ENCODE peak calls at places on chromosome 17, in eight cellular contexts. One of them, this sample, is unnamed.

GRCh38 chr17:55286681-55287589 is 22.2 kb downstream of the HLF start:
- DNase-seq in anterior cingulate cortex: no peak
- DNase-seq in stimulated activated naive B cell treated with anti-CD40 and anti-IgM and Interleukin-4, amounts not matched to agents 10 μg/mL and 1 μg/mL and 100 μg/mL, for 72 hours: no peak
- DNase-seq in stimulated activated CD8-positive, alpha-beta memory T cell treated with anti-CD3 and anti-CD28 coated beads, Interleukin-7, amount 100 ng/mL, for 4 hours: no peak
- DNase-seq in posterior cingulate gyrus: no peak
- DNase-seq in heart left ventricle: no peak
- DNase-seq in nephron progenitor cell: no peak
- DNase-seq in stimulated activated CD4-positive, alpha-beta T cell treated with anti-CD3 and anti-CD28 coated beads, Interleukin-1b, Interleukin-23, amount 100 ng/mL, for 24 hours: no peak
- DNase-seq in this sample: peak

GRCh38 chr17:57899822-57900221 is 50.0 kb upstream of the MRPS23 start:
- DNase-seq in anterior cingulate cortex: no peak
- DNase-seq in stimulated activated CD8-positive, alpha-beta memory T cell treated with anti-CD3 and anti-CD28 coated beads, Interleukin-7, amount 100 ng/mL, for 4 hours: no peak
- DNase-seq in nephron progenitor cell: no peak
- DNase-seq in heart left ventricle: peak
- DNase-seq in stimulated activated CD4-positive, alpha-beta T cell treated with anti-CD3 and anti-CD28 coated beads, Interleukin-1b, Interleukin-23, amount 100 ng/mL, for 24 hours: no peak
- DNase-seq in stimulated activated naive B cell treated with anti-CD40 and anti-IgM and Interleukin-4, amounts not matched to agents 10 μg/mL and 1 μg/mL and 100 μg/mL, for 72 hours: no peak
- DNase-seq in posterior cingulate gyrus: no peak
- DNase-seq in this sample: no peak

GRCh38 chr17:21313320-21313719 is 28.8 kb downstream of the MAP2K3 start:
- DNase-seq in heart left ventricle: no peak
- DNase-seq in stimulated activated CD8-positive, alpha-beta memory T cell treated with anti-CD3 and anti-CD28 coated beads, Interleukin-7, amount 100 ng/mL, for 4 hours: no peak
- DNase-seq in nephron progenitor cell: no peak
- DNase-seq in stimulated activated naive B cell treated with anti-CD40 and anti-IgM and Interleukin-4, amounts not matched to agents 10 μg/mL and 1 μg/mL and 100 μg/mL, for 72 hours: no peak
- DNase-seq in anterior cingulate cortex: no peak
- DNase-seq in posterior cingulate gyrus: no peak
- DNase-seq in stimulated activated CD4-positive, alpha-beta T cell treated with anti-CD3 and anti-CD28 coated beads, Interleukin-1b, Interleukin-23, amount 100 ng/mL, for 24 hours: no peak
- DNase-seq in this sample: no peak

GRCh38 chr17:28878158-28878910 is 19.2 kb downstream of the FLOT2 start:
- DNase-seq in stimulated activated CD4-positive, alpha-beta T cell treated with anti-CD3 and anti-CD28 coated beads, Interleukin-1b, Interleukin-23, amount 100 ng/mL, for 24 hours: no peak
- DNase-seq in posterior cingulate gyrus: no peak
- DNase-seq in anterior cingulate cortex: no peak
- DNase-seq in nephron progenitor cell: no peak
- DNase-seq in stimulated activated CD8-positive, alpha-beta memory T cell treated with anti-CD3 and anti-CD28 coated beads, Interleukin-7, amount 100 ng/mL, for 4 hours: no peak
- DNase-seq in stimulated activated naive B cell treated with anti-CD40 and anti-IgM and Interleukin-4, amounts not matched to agents 10 μg/mL and 1 μg/mL and 100 μg/mL, for 72 hours: no peak
- DNase-seq in heart left ventricle: no peak
- DNase-seq in this sample: no peak

GRCh38 chr17:63783522-63783921 is 9.6 kb downstream of the DDX42 start:
- DNase-seq in anterior cingulate cortex: no peak
- DNase-seq in stimulated activated CD8-positive, alpha-beta memory T cell treated with anti-CD3 and anti-CD28 coated beads, Interleukin-7, amount 100 ng/mL, for 4 hours: no peak
- DNase-seq in stimulated activated CD4-positive, alpha-beta T cell treated with anti-CD3 and anti-CD28 coated beads, Interleukin-1b, Interleukin-23, amount 100 ng/mL, for 24 hours: no peak
- DNase-seq in stimulated activated naive B cell treated with anti-CD40 and anti-IgM and Interleukin-4, amounts not matched to agents 10 μg/mL and 1 μg/mL and 100 μg/mL, for 72 hours: no peak
- DNase-seq in posterior cingulate gyrus: no peak
- DNase-seq in heart left ventricle: no peak
- DNase-seq in nephron progenitor cell: no peak
- DNase-seq in this sample: no peak

GRCh38 chr17:64148699-64149098 is 18.8 kb upstream of the ERN1 start:
- DNase-seq in nephron progenitor cell: no peak
- DNase-seq in stimulated activated CD8-positive, alpha-beta memory T cell treated with anti-CD3 and anti-CD28 coated beads, Interleukin-7, amount 100 ng/mL, for 4 hours: no peak
- DNase-seq in anterior cingulate cortex: no peak
- DNase-seq in stimulated activated naive B cell treated with anti-CD40 and anti-IgM and Interleukin-4, amounts not matched to agents 10 μg/mL and 1 μg/mL and 100 μg/mL, for 72 hours: no peak
- DNase-seq in stimulated activated CD4-positive, alpha-beta T cell treated with anti-CD3 and anti-CD28 coated beads, Interleukin-1b, Interleukin-23, amount 100 ng/mL, for 24 hours: no peak
- DNase-seq in heart left ventricle: peak
- DNase-seq in posterior cingulate gyrus: no peak
- DNase-seq in this sample: no peak

GRCh38 chr17:74190807-74191206 is 12.7 kb upstream of the RPL38 start:
- DNase-seq in stimulated activated CD8-positive, alpha-beta memory T cell treated with anti-CD3 and anti-CD28 coated beads, Interleukin-7, amount 100 ng/mL, for 4 hours: no peak
- DNase-seq in posterior cingulate gyrus: no peak
- DNase-seq in anterior cingulate cortex: no peak
- DNase-seq in nephron progenitor cell: peak
- DNase-seq in stimulated activated CD4-positive, alpha-beta T cell treated with anti-CD3 and anti-CD28 coated beads, Interleukin-1b, Interleukin-23, amount 100 ng/mL, for 24 hours: no peak
- DNase-seq in heart left ventricle: no peak
- DNase-seq in stimulated activated naive B cell treated with anti-CD40 and anti-IgM and Interleukin-4, amounts not matched to agents 10 μg/mL and 1 μg/mL and 100 μg/mL, for 72 hours: no peak
- DNase-seq in this sample: no peak

GRCh38 chr17:7858487-7858832 is 657 bp downstream of the CYB5D1 start:
- DNase-seq in stimulated activated CD4-positive, alpha-beta T cell treated with anti-CD3 and anti-CD28 coated beads, Interleukin-1b, Interleukin-23, amount 100 ng/mL, for 24 hours: no peak
- DNase-seq in heart left ventricle: peak
- DNase-seq in nephron progenitor cell: peak
- DNase-seq in posterior cingulate gyrus: peak
- DNase-seq in anterior cingulate cortex: no peak
- DNase-seq in stimulated activated naive B cell treated with anti-CD40 and anti-IgM and Interleukin-4, amounts not matched to agents 10 μg/mL and 1 μg/mL and 100 μg/mL, for 72 hours: no peak
- DNase-seq in stimulated activated CD8-positive, alpha-beta memory T cell treated with anti-CD3 and anti-CD28 coated beads, Interleukin-7, amount 100 ng/mL, for 4 hours: no peak
- DNase-seq in this sample: no peak

GRCh38 chr17:57011482-57012015 is 33.6 kb downstream of the SCPEP1 start:
- DNase-seq in stimulated activated CD8-positive, alpha-beta memory T cell treated with anti-CD3 and anti-CD28 coated beads, Interleukin-7, amount 100 ng/mL, for 4 hours: no peak
- DNase-seq in anterior cingulate cortex: no peak
- DNase-seq in stimulated activated naive B cell treated with anti-CD40 and anti-IgM and Interleukin-4, amounts not matched to agents 10 μg/mL and 1 μg/mL and 100 μg/mL, for 72 hours: no peak
- DNase-seq in stimulated activated CD4-positive, alpha-beta T cell treated with anti-CD3 and anti-CD28 coated beads, Interleukin-1b, Interleukin-23, amount 100 ng/mL, for 24 hours: no peak
- DNase-seq in posterior cingulate gyrus: no peak
- DNase-seq in heart left ventricle: no peak
- DNase-seq in nephron progenitor cell: no peak
- DNase-seq in this sample: no peak

GRCh38 chr17:75439287-75439686 is 17.1 kb upstream of the TMEM94 start:
- DNase-seq in stimulated activated CD8-positive, alpha-beta memory T cell treated with anti-CD3 and anti-CD28 coated beads, Interleukin-7, amount 100 ng/mL, for 4 hours: no peak
- DNase-seq in anterior cingulate cortex: no peak
- DNase-seq in posterior cingulate gyrus: no peak
- DNase-seq in stimulated activated naive B cell treated with anti-CD40 and anti-IgM and Interleukin-4, amounts not matched to agents 10 μg/mL and 1 μg/mL and 100 μg/mL, for 72 hours: no peak
- DNase-seq in nephron progenitor cell: no peak
- DNase-seq in heart left ventricle: no peak
- DNase-seq in stimulated activated CD4-positive, alpha-beta T cell treated with anti-CD3 and anti-CD28 coated beads, Interleukin-1b, Interleukin-23, amount 100 ng/mL, for 24 hours: no peak
- DNase-seq in this sample: no peak

GRCh38 chr17:286571-286970 is 66.0 kb downstream of the RPH3AL start:
- DNase-seq in nephron progenitor cell: no peak
- DNase-seq in posterior cingulate gyrus: no peak
- DNase-seq in stimulated activated CD4-positive, alpha-beta T cell treated with anti-CD3 and anti-CD28 coated beads, Interleukin-1b, Interleukin-23, amount 100 ng/mL, for 24 hours: no peak
- DNase-seq in stimulated activated CD8-positive, alpha-beta memory T cell treated with anti-CD3 and anti-CD28 coated beads, Interleukin-7, amount 100 ng/mL, for 4 hours: no peak
- DNase-seq in anterior cingulate cortex: no peak
- DNase-seq in heart left ventricle: peak
- DNase-seq in stimulated activated naive B cell treated with anti-CD40 and anti-IgM and Interleukin-4, amounts not matched to agents 10 μg/mL and 1 μg/mL and 100 μg/mL, for 72 hours: no peak
- DNase-seq in this sample: no peak

GRCh38 chr17:64061157-64061898 is 40.9 kb upstream of the ICAM2 start:
- DNase-seq in stimulated activated CD8-positive, alpha-beta memory T cell treated with anti-CD3 and anti-CD28 coated beads, Interleukin-7, amount 100 ng/mL, for 4 hours: no peak
- DNase-seq in stimulated activated CD4-positive, alpha-beta T cell treated with anti-CD3 and anti-CD28 coated beads, Interleukin-1b, Interleukin-23, amount 100 ng/mL, for 24 hours: no peak
- DNase-seq in heart left ventricle: no peak
- DNase-seq in posterior cingulate gyrus: no peak
- DNase-seq in nephron progenitor cell: no peak
- DNase-seq in anterior cingulate cortex: no peak
- DNase-seq in stimulated activated naive B cell treated with anti-CD40 and anti-IgM and Interleukin-4, amounts not matched to agents 10 μg/mL and 1 μg/mL and 100 μg/mL, for 72 hours: peak
- DNase-seq in this sample: no peak

GRCh38 chr17:9370464-9370863 is 205.2 kb downstream of the STX8 start:
- DNase-seq in heart left ventricle: no peak
- DNase-seq in stimulated activated naive B cell treated with anti-CD40 and anti-IgM and Interleukin-4, amounts not matched to agents 10 μg/mL and 1 μg/mL and 100 μg/mL, for 72 hours: no peak
- DNase-seq in nephron progenitor cell: no peak
- DNase-seq in posterior cingulate gyrus: no peak
- DNase-seq in anterior cingulate cortex: no peak
- DNase-seq in stimulated activated CD8-positive, alpha-beta memory T cell treated with anti-CD3 and anti-CD28 coated beads, Interleukin-7, amount 100 ng/mL, for 4 hours: no peak
- DNase-seq in stimulated activated CD4-positive, alpha-beta T cell treated with anti-CD3 and anti-CD28 coated beads, Interleukin-1b, Interleukin-23, amount 100 ng/mL, for 24 hours: no peak
- DNase-seq in this sample: no peak

GRCh38 chr17:15463363-15463762 is 4.1 kb downstream of the CDRT4 start:
- DNase-seq in posterior cingulate gyrus: no peak
- DNase-seq in stimulated activated CD8-positive, alpha-beta memory T cell treated with anti-CD3 and anti-CD28 coated beads, Interleukin-7, amount 100 ng/mL, for 4 hours: no peak
- DNase-seq in heart left ventricle: peak
- DNase-seq in stimulated activated naive B cell treated with anti-CD40 and anti-IgM and Interleukin-4, amounts not matched to agents 10 μg/mL and 1 μg/mL and 100 μg/mL, for 72 hours: no peak
- DNase-seq in anterior cingulate cortex: no peak
- DNase-seq in stimulated activated CD4-positive, alpha-beta T cell treated with anti-CD3 and anti-CD28 coated beads, Interleukin-1b, Interleukin-23, amount 100 ng/mL, for 24 hours: no peak
- DNase-seq in nephron progenitor cell: peak
- DNase-seq in this sample: no peak

GRCh38 chr17:7213895-7214299 is 5.7 kb downstream of the DLG4 start:
- DNase-seq in stimulated activated CD4-positive, alpha-beta T cell treated with anti-CD3 and anti-CD28 coated beads, Interleukin-1b, Interleukin-23, amount 100 ng/mL, for 24 hours: no peak
- DNase-seq in nephron progenitor cell: peak
- DNase-seq in heart left ventricle: peak
- DNase-seq in posterior cingulate gyrus: peak
- DNase-seq in stimulated activated CD8-positive, alpha-beta memory T cell treated with anti-CD3 and anti-CD28 coated beads, Interleukin-7, amount 100 ng/mL, for 4 hours: peak
- DNase-seq in anterior cingulate cortex: peak
- DNase-seq in stimulated activated naive B cell treated with anti-CD40 and anti-IgM and Interleukin-4, amounts not matched to agents 10 μg/mL and 1 μg/mL and 100 μg/mL, for 72 hours: no peak
- DNase-seq in this sample: peak

GRCh38 chr17:29112780-29113295 is 67.4 kb downstream of the MYO18A start:
- DNase-seq in stimulated activated naive B cell treated with anti-CD40 and anti-IgM and Interleukin-4, amounts not matched to agents 10 μg/mL and 1 μg/mL and 100 μg/mL, for 72 hours: no peak
- DNase-seq in stimulated activated CD4-positive, alpha-beta T cell treated with anti-CD3 and anti-CD28 coated beads, Interleukin-1b, Interleukin-23, amount 100 ng/mL, for 24 hours: no peak
- DNase-seq in heart left ventricle: peak
- DNase-seq in posterior cingulate gyrus: no peak
- DNase-seq in stimulated activated CD8-positive, alpha-beta memory T cell treated with anti-CD3 and anti-CD28 coated beads, Interleukin-7, amount 100 ng/mL, for 4 hours: no peak
- DNase-seq in anterior cingulate cortex: no peak
- DNase-seq in nephron progenitor cell: no peak
- DNase-seq in this sample: no peak

GRCh38 chr17:76140661-76141211 is 309 bp downstream of the FOXJ1 start:
- DNase-seq in heart left ventricle: no peak
- DNase-seq in stimulated activated CD4-positive, alpha-beta T cell treated with anti-CD3 and anti-CD28 coated beads, Interleukin-1b, Interleukin-23, amount 100 ng/mL, for 24 hours: no peak
- DNase-seq in posterior cingulate gyrus: no peak
- DNase-seq in nephron progenitor cell: no peak
- DNase-seq in anterior cingulate cortex: no peak
- DNase-seq in stimulated activated CD8-positive, alpha-beta memory T cell treated with anti-CD3 and anti-CD28 coated beads, Interleukin-7, amount 100 ng/mL, for 4 hours: no peak
- DNase-seq in stimulated activated naive B cell treated with anti-CD40 and anti-IgM and Interleukin-4, amounts not matched to agents 10 μg/mL and 1 μg/mL and 100 μg/mL, for 72 hours: no peak
- DNase-seq in this sample: no peak

GRCh38 chr17:44900894-44901293 is 1.6 kb upstream of the EFTUD2 start:
- DNase-seq in stimulated activated naive B cell treated with anti-CD40 and anti-IgM and Interleukin-4, amounts not matched to agents 10 μg/mL and 1 μg/mL and 100 μg/mL, for 72 hours: no peak
- DNase-seq in stimulated activated CD8-positive, alpha-beta memory T cell treated with anti-CD3 and anti-CD28 coated beads, Interleukin-7, amount 100 ng/mL, for 4 hours: no peak
- DNase-seq in stimulated activated CD4-positive, alpha-beta T cell treated with anti-CD3 and anti-CD28 coated beads, Interleukin-1b, Interleukin-23, amount 100 ng/mL, for 24 hours: no peak
- DNase-seq in nephron progenitor cell: no peak
- DNase-seq in heart left ventricle: no peak
- DNase-seq in posterior cingulate gyrus: no peak
- DNase-seq in anterior cingulate cortex: no peak
- DNase-seq in this sample: peak

GRCh38 chr17:59108400-59109102 is 1.9 kb upstream of the TRIM37 start:
- DNase-seq in heart left ventricle: no peak
- DNase-seq in anterior cingulate cortex: no peak
- DNase-seq in posterior cingulate gyrus: no peak
- DNase-seq in stimulated activated naive B cell treated with anti-CD40 and anti-IgM and Interleukin-4, amounts not matched to agents 10 μg/mL and 1 μg/mL and 100 μg/mL, for 72 hours: no peak
- DNase-seq in stimulated activated CD4-positive, alpha-beta T cell treated with anti-CD3 and anti-CD28 coated beads, Interleukin-1b, Interleukin-23, amount 100 ng/mL, for 24 hours: no peak
- DNase-seq in stimulated activated CD8-positive, alpha-beta memory T cell treated with anti-CD3 and anti-CD28 coated beads, Interleukin-7, amount 100 ng/mL, for 4 hours: no peak
- DNase-seq in nephron progenitor cell: no peak
- DNase-seq in this sample: no peak